ENCODE peak calls at places on chromosome 22, in four cellular contexts. R is transverse colon, G is bronchial epithelial cell, W is fibroblast of mammary gland. M is an unnamed sample.

GRCh38 chr22:23756891-23757290 is 2.7 kb upstream of the VPREB3 start:
- DNase-seq in R (no peak), G (no peak), W (no peak), M (no peak)

GRCh38 chr22:46349681-46350080 is 14.2 kb downstream of the TRMU start:
- DNase-seq in R (no peak), W (no peak), G (no peak), M (no peak)

GRCh38 chr22:49201046-49201970 is 626.4 kb downstream of the BRD1 start:
- DNase-seq in W (no peak), R (no peak), G (no peak), M (no peak)

GRCh38 chr22:49426618-49427266 is 400.9 kb downstream of the BRD1 start:
- DNase-seq in R (no peak), W (no peak), G (no peak), M (no peak)

GRCh38 chr22:24942301-24942700 is 4.2 kb downstream of the LHFPL7 start:
- DNase-seq in G (no peak), R (no peak), W (no peak), M (no peak)

GRCh38 chr22:47811971-47812370 is 1049.5 kb downstream of the TBC1D22A start:
- DNase-seq in G (no peak), W (no peak), R (no peak), M (no peak)

GRCh38 chr22:19576460-19577421 is 52.5 kb upstream of the CLDN5 start:
- DNase-seq in R (no peak), G (peak; percentile 84), W (peak; percentile 69), M (peak; percentile 66)

GRCh38 chr22:25494774-25495173 is 69.7 kb upstream of the GRK3 start:
- DNase-seq in G (no peak), R (no peak), W (no peak), M (no peak)

GRCh38 chr22:41822289-41823057 is 10.4 kb upstream of the SREBF2 start:
- DNase-seq in R (no peak), G (peak; percentile 87), W (peak; percentile 85), M (peak; percentile 68)

GRCh38 chr22:29820941-29821789 is 16.9 kb downstream of the ASCC2 start:
- DNase-seq in G (peak; percentile 100), W (peak; percentile 86), R (peak; percentile 87), M (peak; percentile 98)

GRCh38 chr22:32158712-32159533 is at the start of gene C22orf42:
- DNase-seq in R (no peak), W (no peak), G (no peak), M (no peak)

GRCh38 chr22:50705851-50706351 is 32.1 kb upstream of the ACR start:
- DNase-seq in R (no peak), G (no peak), W (no peak), M (no peak)

GRCh38 chr22:27454807-27455450 is 346.6 kb downstream of the MN1 start:
- DNase-seq in G (no peak), R (no peak), W (no peak), M (no peak)

GRCh38 chr22:29149841-29150555 is 55.7 kb upstream of the EMID1 start:
- DNase-seq in R (no peak), G (no peak), W (no peak), M (no peak)

GRCh38 chr22:42857845-42858481 is 890 bp upstream of the ARFGAP3 start:
- DNase-seq in W (no peak), G (no peak), R (no peak), M (no peak)

GRCh38 chr22:26169312-26170111 is at the start of gene SEZ6L:
- DNase-seq in W (no peak), R (no peak), G (no peak), M (no peak)

GRCh38 chr22:43013355-43014061 is 1.4 kb downstream of the PACSIN2 start:
- DNase-seq in G (no peak), W (peak; percentile 23), R (no peak), M (peak; percentile 36)

GRCh38 chr22:46542011-46542985 is 4.9 kb upstream of the CELSR1 start:
- DNase-seq in R (peak; percentile 76), W (peak; percentile 52), G (peak; percentile 59), M (peak; percentile 75)

GRCh38 chr22:50192056-50192824 is 6.5 kb downstream of the TRABD start:
- DNase-seq in W (peak; percentile 33), R (no peak), G (peak; percentile 71), M (no peak)

GRCh38 chr22:22662095-22662494 is 17.7 kb downstream of the GGTLC2 start:
- DNase-seq in W (no peak), G (no peak), R (no peak), M (no peak)

GRCh38 chr22:50483977-50484853 is 2.4 kb upstream of the MIOX start:
- DNase-seq in G (no peak), R (peak; percentile 74), W (no peak), M (no peak)

GRCh38 chr22:23294221-23294620 is 113.9 kb downstream of the BCR start:
- DNase-seq in R (no peak), G (no peak), W (no peak), M (no peak)

GRCh38 chr22:23533328-23533762 is 46.7 kb downstream of the IGLL1 start:
- DNase-seq in G (peak; percentile 5), R (no peak), W (no peak), M (peak; percentile 52)

GRCh38 chr22:44739024-44739423 is 13.4 kb upstream of the ARHGAP8 start:
- DNase-seq in R (no peak), G (no peak), W (no peak), M (no peak)

GRCh38 chr22:44738347-44738715 is 14.0 kb upstream of the ARHGAP8 start:
- DNase-seq in G (peak; percentile 52), W (no peak), R (peak; percentile 57), M (no peak)

GRCh38 chr22:44735518-44736428 is 16.6 kb upstream of the ARHGAP8 start:
- DNase-seq in W (peak; percentile 43), R (peak; percentile 84), G (no peak), M (peak; percentile 63)

GRCh38 chr22:44736581-44737413 is 15.6 kb upstream of the ARHGAP8 start:
- DNase-seq in G (no peak), R (no peak), W (no peak), M (no peak)

GRCh38 chr22:44737414-44738346 is 14.7 kb upstream of the ARHGAP8 start:
- DNase-seq in W (no peak), G (no peak), R (no peak), M (no peak)
- H3K4me3 ChIP-seq in W (no peak overlapping the region), G (no peak overlapping the region), R (no peak overlapping the region), M (no peak overlapping the region)

DNA sequence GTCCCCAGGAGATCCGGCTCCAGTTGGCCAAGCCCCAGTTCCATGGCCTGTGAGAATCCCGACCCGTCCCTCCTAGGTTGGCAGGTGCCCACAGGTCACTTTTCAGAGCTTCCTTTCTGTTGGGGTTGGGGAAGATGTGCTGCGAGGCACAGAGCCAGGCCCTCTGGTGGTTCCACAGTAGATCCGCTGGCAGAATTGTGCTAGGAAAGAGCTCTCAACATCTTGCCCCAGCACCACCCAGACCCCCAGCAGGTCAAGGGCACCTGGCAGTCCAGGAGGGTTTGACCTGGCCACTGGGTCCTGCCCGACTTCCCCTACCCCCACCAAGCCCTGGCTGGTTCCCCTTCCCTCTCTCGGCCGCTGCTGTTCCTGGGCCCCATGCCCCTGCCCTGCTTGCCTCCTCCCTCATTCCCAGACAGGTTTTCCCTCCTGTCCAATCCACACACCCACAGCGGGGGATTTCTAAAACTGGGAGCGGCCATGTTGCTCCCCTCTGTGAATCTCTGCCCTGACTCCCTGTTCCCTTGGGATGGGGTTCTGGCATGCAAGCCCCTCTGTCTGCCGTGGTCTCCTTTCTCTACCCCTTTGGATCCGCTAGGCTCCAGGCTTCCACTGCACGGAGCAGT is 26.2 kb upstream of the GCAT start:
- DNase-seq in G (no peak), W (peak; percentile 38), R (no peak), M (no peak)
- TF ChIP-seq CTCF in G (peak; percentile 31), W (peak; percentile 38), R (peak; percentile 24), M (peak; percentile 30)

GRCh38 chr22:17780741-17781318 is 6.6 kb upstream of the BID start:
- DNase-seq in W (no peak), G (no peak), R (no peak), M (no peak)

GRCh38 chr22:17782621-17783020 is 8.4 kb upstream of the BID start:
- DNase-seq in R (peak; percentile 57), G (no peak), W (no peak), M (no peak)

GRCh38 chr22:17782158-17782557 is 7.9 kb upstream of the BID start:
- DNase-seq in R (no peak), G (no peak), W (no peak), M (no peak)

GRCh38 chr22:17780116-17780740 is 6.0 kb upstream of the BID start:
- DNase-seq in R (no peak), G (no peak), W (no peak), M (no peak)

GRCh38 chr22:17781319-17782031 is 7.2 kb upstream of the BID start:
- DNase-seq in G (peak; percentile 92), R (no peak), W (peak; percentile 80), M (peak; percentile 96)
- H3K4me3 ChIP-seq in G (no peak overlapping the region), R (no peak overlapping the region), W (no peak overlapping the region), M (no peak overlapping the region)

DNA sequence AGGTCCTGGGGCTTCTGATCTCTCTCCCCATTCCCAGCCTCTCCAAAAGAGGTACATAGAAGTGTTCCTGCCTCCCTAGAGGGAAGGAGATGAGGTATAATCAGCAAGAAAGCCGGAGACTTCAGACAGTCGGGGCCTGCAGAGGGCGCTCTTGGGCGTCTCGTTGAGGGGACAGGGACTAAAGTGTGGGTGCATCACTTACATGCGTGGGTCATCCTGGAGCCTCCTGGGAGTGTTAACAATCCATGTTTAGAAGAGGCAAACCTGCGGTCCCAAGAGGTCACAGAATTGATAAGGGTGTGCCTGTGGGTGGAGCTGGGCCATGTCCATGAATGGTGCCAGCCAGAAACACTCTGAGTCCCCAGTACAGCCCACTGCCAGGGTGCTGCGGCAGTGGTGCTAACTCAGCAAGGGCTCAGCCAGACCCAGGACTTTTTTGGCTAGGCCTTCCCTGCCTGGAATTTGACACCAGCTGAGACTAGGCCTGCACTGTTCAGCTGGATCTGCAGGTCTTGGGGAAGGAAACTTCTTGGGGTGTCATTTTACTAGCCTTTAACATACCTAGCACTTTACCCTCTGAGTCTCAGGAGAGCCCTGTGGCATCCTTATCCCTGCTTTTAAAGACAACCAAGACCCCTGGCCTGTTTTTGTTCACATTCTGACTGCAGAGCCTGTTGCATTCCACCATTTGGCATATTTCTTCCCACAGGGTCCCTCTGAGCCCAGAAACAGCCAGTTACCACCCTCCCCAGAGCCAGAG is 5.5 kb downstream of the YDJC start:
- DNase-seq in R (peak; percentile 23), W (peak; percentile 30), G (no peak), M (peak; percentile 26)
- TF ChIP-seq CTCF in R (peak; percentile 20), W (peak; percentile 50), G (peak; percentile 70), M (peak; percentile 48)